ENCODE peak calls at places on chromosomes 13 and 19, in seven cellular contexts. G is A549, I is SK-N-SH, J is H1, H is endothelial cell of umbilical vein, V is WTC11, O is NB4. X is an unnamed sample.

GRCh38 chr13:39490136-39490535 is 112.9 kb downstream of the LHFPL6 start:
- DNase-seq in H (no peak), G (no peak), J (no peak), I (no peak), O (no peak), V (no peak), X (no peak)

GRCh38 chr19:11422163-11423068 is 3.3 kb upstream of the RGL3 start:
- DNase-seq in H (peak), I (peak), J (peak), V (peak), O (peak), G (peak), X (no peak)

GRCh38 chr13:45086484-45086883 is 33.8 kb upstream of the GTF2F2 start:
- DNase-seq in H (no peak), V (no peak), O (no peak), J (no peak), G (no peak), I (no peak), X (no peak)

GRCh38 chr19:16571283-16571682 is 932 bp downstream of the SLC35E1 start:
- DNase-seq in O (peak), G (no peak), H (peak), V (no peak), I (no peak), J (no peak), X (no peak)

GRCh38 chr19:10408511-10409291 is 5.4 kb upstream of the CDC37 start:
- DNase-seq in I (peak), V (no peak), J (no peak), H (no peak), G (no peak), O (peak), X (no peak)

GRCh38 chr19:28118235-28118634 is 1094.7 kb downstream of the UQCRFS1 start:
- DNase-seq in H (no peak), V (no peak), G (no peak), O (no peak), I (no peak), J (no peak), X (no peak)

GRCh38 chr13:73069206-73069815 is 10.5 kb downstream of the KLF5 start:
- DNase-seq in I (no peak), O (no peak), H (no peak), J (no peak), V (no peak), G (no peak), X (no peak)

GRCh38 chr13:38519229-38519910 is 167.5 kb upstream of the FREM2 start:
- DNase-seq in V (no peak), I (no peak), G (no peak), O (no peak), H (no peak), J (peak), X (no peak)

GRCh38 chr13:83810136-83810535 is 72.1 kb downstream of the SLITRK1 start:
- DNase-seq in V (no peak), H (no peak), I (no peak), J (no peak), O (no peak), G (no peak), X (no peak)

GRCh38 chr13:99376132-99376531 is 68.9 kb upstream of the GPR183 start:
- DNase-seq in I (no peak), V (no peak), J (no peak), H (no peak), G (no peak), O (no peak), X (no peak)

GRCh38 chr19:14349426-14349825 is 31.8 kb upstream of the ADGRE5 start:
- DNase-seq in G (no peak), I (no peak), O (no peak), H (no peak), J (no peak), V (no peak), X (no peak)

GRCh38 chr19:51441410-51442390 is 16.6 kb downstream of the SIGLEC8 start:
- DNase-seq in V (no peak), G (peak), H (no peak), O (peak), I (no peak), J (no peak), X (no peak)

GRCh38 chr13:49731766-49732165 is 40.5 kb upstream of the EBPL start:
- DNase-seq in G (no peak), V (no peak), H (peak), I (no peak), O (no peak), J (no peak), X (no peak)

GRCh38 chr13:26946675-26947342 is 186.2 kb upstream of the GPR12 start:
- DNase-seq in J (no peak), V (no peak), H (peak), O (peak), G (peak), I (peak), X (peak)

GRCh38 chr19:34960103-34960805 is 3.8 kb downstream of the ZNF792 start:
- DNase-seq in I (no peak), H (no peak), V (no peak), J (no peak), O (no peak), G (no peak), X (no peak)

GRCh38 chr19:35908977-35909683 is 1.0 kb upstream of the TYROBP start:
- DNase-seq in J (no peak), G (no peak), O (peak), V (no peak), H (no peak), I (no peak), X (no peak)

GRCh38 chr19:15439821-15440641 is 9.7 kb downstream of the WIZ start:
- DNase-seq in O (no peak), H (no peak), V (no peak), J (no peak), G (no peak), I (no peak), X (no peak)

GRCh38 chr19:58559275-58560006 is 1.0 kb upstream of the UBE2M start:
- DNase-seq in O (peak), I (peak), H (peak), J (no peak), G (peak), V (peak), X (peak)

GRCh38 chr19:16223746-16224145 is 26.0 kb downstream of the AP1M1 start:
- DNase-seq in I (no peak), G (no peak), O (no peak), J (no peak), H (no peak), V (no peak), X (no peak)

DNA sequence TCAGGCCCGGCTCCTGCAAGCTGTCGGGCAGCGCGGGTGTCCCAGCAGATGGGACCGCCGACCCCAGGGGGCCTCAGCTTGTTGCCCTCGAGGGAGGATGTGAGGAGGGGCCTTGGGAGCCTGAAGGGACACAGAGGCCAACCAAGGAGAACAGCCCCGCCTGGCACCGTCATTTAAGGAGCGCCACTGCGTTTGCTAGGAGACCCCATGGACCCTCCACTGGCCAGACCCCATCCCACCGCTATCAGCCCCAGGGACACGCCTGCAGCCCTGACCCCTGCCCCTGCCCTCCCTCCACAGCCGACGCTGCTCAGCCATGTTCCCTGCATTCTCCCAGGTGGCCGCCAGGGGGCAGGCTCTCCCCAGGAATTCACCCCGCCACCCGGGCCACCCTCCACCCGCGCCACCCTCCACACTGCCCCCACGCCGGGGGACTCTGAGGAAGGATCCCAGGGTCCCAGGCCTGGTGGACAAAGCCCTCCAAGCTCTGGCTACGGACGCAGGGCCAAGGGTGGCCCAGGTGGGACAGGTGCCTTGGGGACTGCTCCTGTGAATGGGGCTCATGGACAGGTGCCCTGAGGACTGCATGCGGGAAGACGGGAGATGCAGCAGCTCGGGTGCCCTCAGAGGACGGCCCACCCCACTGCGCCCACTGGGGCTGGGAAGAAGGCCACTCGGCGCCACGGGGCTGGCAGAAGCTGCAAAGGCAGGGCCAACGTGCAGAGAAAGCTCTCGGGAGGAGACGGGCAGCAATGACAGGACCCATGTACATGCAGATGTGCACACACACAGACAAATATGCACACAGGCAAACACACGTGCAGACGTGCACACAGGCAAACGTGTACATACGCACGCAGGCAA is 34.4 kb downstream of the PIP5K1C start:
- DNase-seq in V (peak), H (peak), J (no peak), I (peak), G (no peak), O (peak), X (no peak)
- TF ChIP-seq MAX in V (no peak), H (no peak), J (peak), I (no peak), G (no peak), O (no peak), X (no peak)

GRCh38 chr13:31477961-31478360 is 261.4 kb upstream of the RXFP2 start:
- DNase-seq in J (no peak), V (no peak), H (no peak), I (no peak), O (no peak), G (no peak), X (no peak)

GRCh38 chr13:31476753-31477152 is 262.6 kb upstream of the RXFP2 start:
- DNase-seq in G (no peak), H (no peak), V (no peak), I (no peak), O (no peak), J (no peak), X (no peak)

DNA sequence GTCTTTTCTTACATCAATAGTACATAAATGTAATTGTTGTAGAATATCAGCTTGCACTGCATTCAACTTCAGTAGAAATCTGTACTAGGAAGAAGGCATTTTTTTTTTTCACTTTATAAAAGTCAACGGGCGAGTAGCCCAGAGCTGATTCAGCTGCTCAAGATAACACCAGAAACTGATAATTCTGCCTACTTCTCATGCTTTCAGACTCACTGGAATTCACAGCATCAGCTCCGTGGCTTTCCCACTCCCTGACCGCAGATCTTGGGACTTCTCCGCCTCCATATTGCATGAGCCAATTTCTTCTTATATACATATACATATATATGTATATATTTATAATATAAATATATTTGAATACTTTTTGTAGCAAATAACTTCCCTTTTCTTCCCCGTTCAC is 263.1 kb upstream of the RXFP2 start:
- DNase-seq in I (peak), J (no peak), G (no peak), H (no peak), O (no peak), V (no peak), X (no peak)
- TF ChIP-seq MAX in I (no peak), J (no peak), G (no peak), H (no peak), O (no peak), V (no peak), X (no peak)

GRCh38 chr13:71634605-71635443 is 232.2 kb downstream of the DACH1 start:
- DNase-seq in H (no peak), V (no peak), G (no peak), J (no peak), I (no peak), O (no peak), X (no peak)

GRCh38 chr13:71629167-71629566 is 237.8 kb downstream of the DACH1 start:
- DNase-seq in O (no peak), V (no peak), G (no peak), H (no peak), J (no peak), I (no peak), X (no peak)

DNA sequence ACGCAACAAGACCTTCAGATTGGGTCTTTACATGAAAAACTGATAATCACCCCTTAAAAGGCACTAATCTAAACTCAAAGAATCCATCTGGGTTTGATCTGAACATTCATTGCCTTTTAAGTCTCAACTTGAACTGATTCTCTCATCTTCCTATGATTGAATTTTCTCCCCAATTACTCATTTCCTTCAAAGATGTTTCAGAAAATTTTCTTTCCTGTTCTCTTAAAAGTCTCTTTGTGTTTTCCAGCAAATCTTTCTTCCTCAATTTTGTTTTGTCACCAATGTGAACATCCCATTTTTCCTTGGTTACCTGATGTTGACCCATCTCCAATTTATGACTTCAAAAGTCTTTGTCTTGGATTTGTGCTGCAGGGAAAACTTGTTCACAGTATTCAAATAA is 234.3 kb downstream of the DACH1 start:
- DNase-seq in H (peak), I (no peak), J (no peak), V (no peak), O (no peak), G (no peak), X (no peak)
- TF ChIP-seq MAX in H (no peak), I (no peak), J (no peak), V (no peak), O (no peak), G (no peak), X (no peak)

DNA sequence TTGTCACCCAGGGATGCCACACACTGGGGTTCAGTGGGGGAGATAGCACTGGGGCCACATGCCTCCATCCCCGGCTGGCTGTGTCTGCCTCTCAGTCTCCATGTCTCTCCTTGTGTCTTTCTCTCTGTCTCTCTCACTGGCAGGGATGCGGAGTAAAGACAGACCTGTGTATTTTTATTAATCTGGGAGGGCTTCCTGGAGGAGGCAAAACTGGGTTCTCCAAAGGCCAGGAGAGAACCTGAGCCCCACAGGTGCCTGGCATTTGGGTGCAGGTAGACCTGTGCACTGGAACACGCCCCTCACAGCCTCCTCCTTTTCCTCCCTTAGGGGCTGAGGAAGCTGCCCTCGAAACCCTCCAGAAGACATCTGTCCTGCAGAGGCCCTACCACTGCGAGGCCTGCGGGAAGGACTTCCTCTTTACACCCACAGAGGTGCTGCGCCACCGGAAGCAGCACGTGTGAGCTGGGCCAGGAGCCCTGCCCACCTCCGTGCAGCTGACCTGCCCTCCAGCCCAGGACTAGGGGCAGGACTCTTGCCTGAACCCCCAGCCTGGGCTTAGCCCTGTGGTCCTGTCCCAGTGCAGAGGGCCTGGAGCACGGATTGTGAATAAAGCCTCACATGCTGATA is 32.7 kb downstream of the DHX34 start:
- DNase-seq in H (no peak), J (no peak), I (no peak), V (no peak), O (peak), G (no peak), X (no peak)
- TF ChIP-seq MAX in H (no peak), J (no peak), I (no peak), V (no peak), O (peak), G (no peak), X (no peak)

GRCh38 chr19:4638330-4638729 is 986 bp upstream of the TNFAIP8L1 start:
- DNase-seq in H (peak), I (no peak), G (no peak), O (no peak), J (no peak), V (no peak), X (no peak)
- TF ChIP-seq MAX in H (no peak), I (no peak), G (no peak), O (no peak), J (no peak), V (no peak), X (no peak)

GRCh38 chr19:17999685-18000479 is 8.1 kb upstream of the ARRDC2 start:
- DNase-seq in I (no peak), O (no peak), G (no peak), J (no peak), H (no peak), V (no peak), X (no peak)

GRCh38 chr19:17996826-17997316 is 11.1 kb upstream of the ARRDC2 start:
- DNase-seq in V (peak), I (peak), O (peak), G (peak), H (peak), J (no peak), X (peak)

GRCh38 chr19:17998827-17999150 is 9.2 kb upstream of the ARRDC2 start:
- DNase-seq in V (no peak), H (no peak), I (no peak), J (no peak), G (no peak), O (no peak), X (no peak)

GRCh38 chr19:18000480-18000980 is 7.4 kb upstream of the ARRDC2 start:
- DNase-seq in H (no peak), V (no peak), I (no peak), G (no peak), O (no peak), J (no peak), X (no peak)

DNA sequence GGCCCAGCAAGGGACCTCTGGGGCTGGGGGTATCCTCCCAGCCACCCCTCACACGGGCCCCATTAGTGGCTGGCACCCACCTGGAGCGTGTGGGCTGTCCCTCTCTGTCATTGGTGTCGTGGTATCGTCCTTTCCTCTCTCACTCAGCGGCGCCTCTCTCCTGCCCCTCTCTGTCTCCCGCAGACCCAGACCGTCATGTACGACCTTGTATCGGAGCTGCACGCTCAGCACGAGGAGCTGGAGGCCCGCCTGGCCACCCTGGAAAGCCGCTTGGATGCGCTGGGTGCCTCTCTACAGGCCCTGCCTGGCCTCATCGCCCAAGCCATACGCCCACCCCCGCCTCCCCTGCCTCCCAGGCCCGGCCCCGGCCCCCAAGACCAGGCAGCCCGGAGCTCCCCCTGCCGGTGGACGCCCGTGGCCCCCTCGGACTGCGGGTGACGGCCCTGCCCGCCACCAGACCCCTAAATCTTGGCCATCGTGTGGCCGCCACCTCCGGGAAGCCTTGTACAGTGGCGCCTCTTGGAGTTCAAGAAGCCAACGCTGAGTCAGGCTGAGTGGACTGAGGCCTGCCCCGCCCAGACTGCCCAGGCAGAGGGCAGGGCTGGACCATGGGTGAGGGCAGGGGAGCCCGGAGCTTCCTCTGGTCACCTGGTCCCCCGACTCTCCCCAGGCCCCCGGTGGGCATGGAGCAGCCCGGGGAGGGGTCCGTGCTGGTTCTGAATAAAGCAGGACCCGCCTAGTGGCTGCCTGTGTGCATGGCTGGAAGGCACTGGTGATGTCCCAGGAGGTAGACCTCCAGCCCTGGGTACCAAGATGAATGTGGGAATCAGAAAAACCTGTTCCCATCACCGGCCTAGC is 9.8 kb upstream of the ARRDC2 start:
- DNase-seq in V (peak), J (no peak), H (no peak), I (no peak), O (no peak), G (peak), X (peak)
- TF ChIP-seq MAX in V (no peak), J (no peak), H (no peak), I (no peak), O (no peak), G (peak), X (no peak)

GRCh38 chr19:49869009-49869483 is 1.7 kb upstream of the PNKP start:
- DNase-seq in J (no peak), I (peak), O (no peak), G (no peak), H (no peak), V (no peak), X (no peak)

GRCh38 chr19:49872245-49873148 is 4.7 kb downstream of the AKT1S1 start:
- DNase-seq in V (no peak), I (no peak), G (no peak), O (no peak), H (no peak), J (no peak), X (no peak)

GRCh38 chr19:49869484-49870308 is 2.3 kb upstream of the PNKP start:
- DNase-seq in V (peak), O (peak), G (peak), J (peak), I (peak), H (peak), X (peak)

GRCh38 chr19:49871349-49871985 is 4.1 kb upstream of the PNKP start:
- DNase-seq in J (no peak), G (no peak), I (no peak), V (no peak), H (no peak), O (no peak), X (no peak)

DNA sequence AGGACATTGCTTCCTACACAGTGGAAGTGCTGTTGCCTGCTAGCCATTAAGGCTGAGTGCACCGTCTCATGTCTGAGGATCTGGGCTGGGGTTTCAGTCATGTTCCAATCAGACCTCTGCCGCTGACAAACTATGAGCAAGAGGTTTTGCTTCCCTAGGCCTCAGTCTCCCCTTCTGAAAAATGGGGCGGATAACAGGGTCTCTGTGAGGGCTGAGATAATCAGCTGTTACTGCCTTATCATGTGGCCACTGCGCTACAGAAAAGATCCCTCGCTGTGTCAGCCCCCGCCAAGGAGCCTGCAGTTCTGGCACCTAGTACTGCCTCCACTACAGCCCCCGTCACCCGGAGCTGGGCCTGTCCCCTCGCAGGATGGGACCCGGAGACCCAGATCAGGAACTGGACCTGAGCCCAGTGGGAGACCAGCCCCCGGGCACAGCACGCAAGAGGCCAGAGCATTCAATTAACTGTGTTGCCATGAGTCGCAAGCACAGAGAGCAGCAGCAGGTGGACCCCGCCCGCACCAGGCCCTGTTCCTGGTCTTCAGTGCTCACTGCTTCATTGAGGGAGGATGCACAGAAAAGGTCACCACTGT is 3.0 kb upstream of the PNKP start:
- DNase-seq in I (no peak), J (no peak), G (no peak), O (no peak), H (no peak), V (no peak), X (no peak)
- TF ChIP-seq MAX in I (no peak), J (no peak), G (no peak), O (no peak), H (no peak), V (no peak), X (no peak)

X was measured in HCT116.